ENCODE peak calls at places on chromosomes 4 and X, in eight cellular contexts. One of them, this sample, is unnamed.

GRCh38 chrX:146041741-146042140 is 224.1 kb downstream of the SLITRK2 start:
- DNase-seq in sigmoid colon: no peak
- DNase-seq in foreskin fibroblast: no peak
- DNase-seq in tibial artery: no peak
- DNase-seq in uterus: no peak
- DNase-seq in spleen: no peak
- DNase-seq in HCT116: no peak
- DNase-seq in AG10803: no peak
- DNase-seq in this sample: no peak

GRCh38 chrX:68942141-68942540 is 113.3 kb downstream of the EFNB1 start:
- DNase-seq in sigmoid colon: peak; percentile 50
- DNase-seq in spleen: peak; percentile 36
- DNase-seq in HCT116: no peak
- DNase-seq in AG10803: no peak
- DNase-seq in uterus: no peak
- DNase-seq in foreskin fibroblast: no peak
- DNase-seq in tibial artery: no peak
- DNase-seq in this sample: no peak

GRCh38 chrX:38891641-38892413 is 90.6 kb downstream of the MID1IP1 start:
- DNase-seq in tibial artery: no peak
- DNase-seq in HCT116: no peak
- DNase-seq in sigmoid colon: no peak
- DNase-seq in AG10803: peak; percentile 15
- DNase-seq in foreskin fibroblast: peak; percentile 65
- DNase-seq in uterus: no peak
- DNase-seq in spleen: no peak
- DNase-seq in this sample: peak; percentile 11

GRCh38 chr4:115944146-115944905 is 830.9 kb upstream of the NDST4 start:
- DNase-seq in HCT116: no peak
- DNase-seq in AG10803: no peak
- DNase-seq in sigmoid colon: no peak
- DNase-seq in spleen: no peak
- DNase-seq in uterus: no peak
- DNase-seq in foreskin fibroblast: no peak
- DNase-seq in tibial artery: no peak
- DNase-seq in this sample: no peak

GRCh38 chr4:186999676-187000075 is 276.0 kb upstream of the FAT1 start:
- DNase-seq in AG10803: peak; percentile 54
- DNase-seq in spleen: no peak
- DNase-seq in sigmoid colon: no peak
- DNase-seq in tibial artery: no peak
- DNase-seq in foreskin fibroblast: no peak
- DNase-seq in HCT116: no peak
- DNase-seq in uterus: no peak
- DNase-seq in this sample: peak; percentile 25

GRCh38 chrX:123923211-123923610 is 38.3 kb upstream of the STAG2 start:
- DNase-seq in AG10803: no peak
- DNase-seq in uterus: no peak
- DNase-seq in spleen: no peak
- DNase-seq in HCT116: no peak
- DNase-seq in sigmoid colon: no peak
- DNase-seq in foreskin fibroblast: no peak
- DNase-seq in tibial artery: no peak
- DNase-seq in this sample: no peak

GRCh38 chrX:154908821-154909220 is 22.7 kb downstream of the F8A1 start:
- DNase-seq in uterus: no peak
- DNase-seq in tibial artery: no peak
- DNase-seq in foreskin fibroblast: no peak
- DNase-seq in spleen: no peak
- DNase-seq in AG10803: no peak
- DNase-seq in HCT116: no peak
- DNase-seq in sigmoid colon: no peak
- DNase-seq in this sample: no peak

GRCh38 chrX:154019633-154020499 is at the start of gene IRAK1:
- DNase-seq in spleen: peak; percentile 92
- DNase-seq in HCT116: no peak
- DNase-seq in sigmoid colon: no peak
- DNase-seq in tibial artery: peak; percentile 48
- DNase-seq in AG10803: peak; percentile 51
- DNase-seq in foreskin fibroblast: peak; percentile 66
- DNase-seq in uterus: no peak
- DNase-seq in this sample: peak; percentile 60

GRCh38 chr4:24573582-24573981 is 10.8 kb downstream of the DHX15 start:
- DNase-seq in tibial artery: no peak
- DNase-seq in foreskin fibroblast: no peak
- DNase-seq in HCT116: no peak
- DNase-seq in uterus: no peak
- DNase-seq in spleen: no peak
- DNase-seq in AG10803: no peak
- DNase-seq in sigmoid colon: no peak
- DNase-seq in this sample: no peak

GRCh38 chr4:164748375-164748774 is 5.6 kb upstream of the SMIM31 start:
- DNase-seq in uterus: no peak
- DNase-seq in foreskin fibroblast: peak; percentile 1
- DNase-seq in tibial artery: no peak
- DNase-seq in spleen: no peak
- DNase-seq in sigmoid colon: no peak
- DNase-seq in HCT116: peak; percentile 13
- DNase-seq in AG10803: peak; percentile 19
- DNase-seq in this sample: peak; percentile 49

GRCh38 chrX:118861338-118861737 is 37.7 kb downstream of the ZCCHC12 start:
- DNase-seq in AG10803: no peak
- DNase-seq in spleen: no peak
- DNase-seq in tibial artery: no peak
- DNase-seq in sigmoid colon: no peak
- DNase-seq in HCT116: no peak
- DNase-seq in foreskin fibroblast: no peak
- DNase-seq in uterus: no peak
- DNase-seq in this sample: no peak

GRCh38 chr4:51895816-51896408 is 53.0 kb downstream of the DCUN1D4 start:
- DNase-seq in sigmoid colon: peak; percentile 78
- DNase-seq in uterus: peak; percentile 54
- DNase-seq in foreskin fibroblast: peak; percentile 48
- DNase-seq in tibial artery: peak; percentile 66
- DNase-seq in spleen: no peak
- DNase-seq in HCT116: peak; percentile 45
- DNase-seq in AG10803: peak; percentile 65
- DNase-seq in this sample: peak; percentile 75

GRCh38 chr4:185559913-185560281 is 24.6 kb upstream of the PDLIM3 start:
- DNase-seq in tibial artery: no peak
- DNase-seq in HCT116: no peak
- DNase-seq in foreskin fibroblast: no peak
- DNase-seq in spleen: no peak
- DNase-seq in AG10803: peak; percentile 9
- DNase-seq in sigmoid colon: no peak
- DNase-seq in uterus: peak; percentile 51
- DNase-seq in this sample: peak; percentile 89

GRCh38 chrX:150482537-150483217 is 85.7 kb upstream of the MTM1 start:
- DNase-seq in AG10803: peak; percentile 35
- DNase-seq in spleen: no peak
- DNase-seq in uterus: no peak
- DNase-seq in HCT116: peak; percentile 51
- DNase-seq in tibial artery: no peak
- DNase-seq in foreskin fibroblast: peak; percentile 48
- DNase-seq in sigmoid colon: no peak
- DNase-seq in this sample: peak; percentile 50

GRCh38 chr4:120688791-120689190 is 233.7 kb downstream of the PRDM5 start:
- DNase-seq in sigmoid colon: no peak
- DNase-seq in uterus: no peak
- DNase-seq in tibial artery: no peak
- DNase-seq in spleen: no peak
- DNase-seq in HCT116: no peak
- DNase-seq in AG10803: no peak
- DNase-seq in foreskin fibroblast: no peak
- DNase-seq in this sample: peak; percentile 34

GRCh38 chrX:103066606-103067005 is 2.6 kb upstream of the BEX1 start:
- DNase-seq in HCT116: no peak
- DNase-seq in spleen: no peak
- DNase-seq in AG10803: peak; percentile 4
- DNase-seq in sigmoid colon: no peak
- DNase-seq in uterus: no peak
- DNase-seq in tibial artery: no peak
- DNase-seq in foreskin fibroblast: peak; percentile 16
- DNase-seq in this sample: peak; percentile 42

GRCh38 chrX:41010188-41010846 is 74.9 kb upstream of the USP9X start:
- DNase-seq in tibial artery: peak; percentile 79
- DNase-seq in AG10803: peak; percentile 87
- DNase-seq in uterus: peak; percentile 82
- DNase-seq in spleen: peak; percentile 85
- DNase-seq in sigmoid colon: peak; percentile 89
- DNase-seq in HCT116: no peak
- DNase-seq in foreskin fibroblast: peak; percentile 77
- DNase-seq in this sample: peak; percentile 98

GRCh38 chr4:82989567-82990429 is 20.8 kb downstream of the LIN54 start:
- DNase-seq in sigmoid colon: no peak
- DNase-seq in spleen: no peak
- DNase-seq in HCT116: no peak
- DNase-seq in foreskin fibroblast: no peak
- DNase-seq in tibial artery: no peak
- DNase-seq in AG10803: peak; percentile 11
- DNase-seq in uterus: no peak
- DNase-seq in this sample: no peak

GRCh38 chrX:147877726-147878125 is 34.0 kb upstream of the FMR1 start:
- DNase-seq in uterus: no peak
- DNase-seq in AG10803: no peak
- DNase-seq in HCT116: no peak
- DNase-seq in spleen: no peak
- DNase-seq in sigmoid colon: no peak
- DNase-seq in foreskin fibroblast: no peak
- DNase-seq in tibial artery: no peak
- DNase-seq in this sample: no peak

GRCh38 chr4:31662951-31663350 is 942.8 kb downstream of the PCDH7 start:
- DNase-seq in foreskin fibroblast: no peak
- DNase-seq in AG10803: no peak
- DNase-seq in HCT116: no peak
- DNase-seq in uterus: no peak
- DNase-seq in tibial artery: no peak
- DNase-seq in spleen: no peak
- DNase-seq in sigmoid colon: no peak
- DNase-seq in this sample: no peak

DNA sequence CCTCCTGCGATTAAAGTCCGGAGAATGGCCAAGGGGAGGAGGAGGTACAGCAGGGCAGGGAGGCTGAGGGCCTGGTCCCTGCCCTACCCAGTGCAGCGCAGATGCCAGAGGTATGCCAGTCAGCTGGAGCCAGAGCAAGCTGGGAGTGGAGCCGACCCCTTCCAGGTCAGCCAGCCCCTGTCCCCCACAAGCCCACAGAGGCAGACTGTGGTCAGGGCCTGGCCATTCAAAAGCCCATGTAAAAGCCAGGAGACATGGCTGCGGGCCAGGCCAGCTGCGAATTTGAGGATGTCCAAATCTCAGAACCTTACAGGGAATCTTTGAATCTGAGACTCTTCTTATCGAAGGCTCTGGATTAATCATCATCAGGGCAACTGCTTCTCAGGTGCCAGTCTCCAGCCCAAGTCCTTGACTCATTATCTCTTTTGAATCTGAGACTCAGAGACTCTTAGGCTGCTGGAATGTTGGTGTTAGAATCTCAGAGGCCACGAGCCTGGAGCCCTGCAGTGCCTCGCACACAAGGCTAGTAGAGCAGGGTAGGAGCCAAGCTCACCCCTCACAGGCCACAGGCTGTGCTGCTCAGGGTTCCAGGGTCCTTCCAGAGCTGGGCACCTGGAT is 572 bp downstream of the IQSEC2 start:
- DNase-seq in sigmoid colon: peak; percentile 89
- DNase-seq in uterus: peak; percentile 76
- DNase-seq in tibial artery: peak; percentile 41
- DNase-seq in spleen: no peak
- DNase-seq in HCT116: no peak
- DNase-seq in AG10803: peak; percentile 39
- DNase-seq in foreskin fibroblast: no peak
- DNase-seq in this sample: peak; percentile 28
- H3K4me3 ChIP-seq in sigmoid colon: peak overlapping the region; percentile 18
- H3K4me3 ChIP-seq in uterus: peak overlapping the region; percentile 37
- H3K4me3 ChIP-seq in tibial artery: peak overlapping the region; percentile 57
- H3K4me3 ChIP-seq in spleen: peak overlapping the region; percentile 37
- H3K4me3 ChIP-seq in HCT116: peak overlapping the region; percentile 52
- H3K4me3 ChIP-seq in AG10803: peak overlapping the region; percentile 62
- H3K4me3 ChIP-seq in foreskin fibroblast: peak overlapping the region; percentile 52
- H3K4me3 ChIP-seq in this sample: peak overlapping the region; percentile 43

GRCh38 chr4:141158219-141158618 is 24.9 kb upstream of the RNF150 start:
- DNase-seq in uterus: no peak
- DNase-seq in tibial artery: no peak
- DNase-seq in foreskin fibroblast: peak; percentile 14
- DNase-seq in AG10803: peak; percentile 56
- DNase-seq in HCT116: peak; percentile 33
- DNase-seq in sigmoid colon: no peak
- DNase-seq in spleen: no peak
- DNase-seq in this sample: peak; percentile 66
- TF ChIP-seq CTCF in uterus: peak; percentile 51
- TF ChIP-seq CTCF in tibial artery: peak; percentile 49
- TF ChIP-seq CTCF in foreskin fibroblast: peak; percentile 24
- TF ChIP-seq CTCF in AG10803: peak; percentile 60
- TF ChIP-seq CTCF in HCT116: peak; percentile 43
- TF ChIP-seq CTCF in sigmoid colon: peak; percentile 5
- TF ChIP-seq CTCF in spleen: peak; percentile 23
- TF ChIP-seq CTCF in this sample: peak; percentile 41

DNA sequence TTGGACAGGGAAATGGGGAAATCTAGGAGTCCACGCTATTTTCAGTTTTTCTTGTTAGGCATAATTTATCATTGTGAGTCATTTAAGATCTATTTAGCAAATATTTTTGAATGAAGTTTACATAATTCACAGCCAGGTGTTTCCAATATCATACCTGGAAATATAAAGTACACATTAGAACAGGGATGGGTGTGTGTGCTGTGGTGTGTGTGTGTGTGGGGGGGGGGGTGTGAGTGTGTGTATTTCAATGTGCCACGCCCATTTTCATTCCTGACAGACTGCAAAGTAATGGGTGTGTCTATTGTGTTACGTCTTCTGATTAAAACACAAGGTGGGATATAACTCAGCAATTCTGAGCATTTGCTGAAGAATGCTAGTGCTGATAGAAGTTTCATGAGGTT is 33.2 kb downstream of the ARHGAP10 start:
- DNase-seq in foreskin fibroblast: no peak
- DNase-seq in spleen: no peak
- DNase-seq in tibial artery: no peak
- DNase-seq in AG10803: no peak
- DNase-seq in sigmoid colon: no peak
- DNase-seq in HCT116: no peak
- DNase-seq in uterus: no peak
- DNase-seq in this sample: no peak
- H3K4me3 ChIP-seq in foreskin fibroblast: no peak overlapping the region
- H3K4me3 ChIP-seq in spleen: no peak overlapping the region
- H3K4me3 ChIP-seq in tibial artery: no peak overlapping the region
- H3K4me3 ChIP-seq in AG10803: no peak overlapping the region
- H3K4me3 ChIP-seq in sigmoid colon: no peak overlapping the region
- H3K4me3 ChIP-seq in HCT116: no peak overlapping the region
- H3K4me3 ChIP-seq in uterus: no peak overlapping the region
- H3K4me3 ChIP-seq in this sample: no peak overlapping the region

DNA sequence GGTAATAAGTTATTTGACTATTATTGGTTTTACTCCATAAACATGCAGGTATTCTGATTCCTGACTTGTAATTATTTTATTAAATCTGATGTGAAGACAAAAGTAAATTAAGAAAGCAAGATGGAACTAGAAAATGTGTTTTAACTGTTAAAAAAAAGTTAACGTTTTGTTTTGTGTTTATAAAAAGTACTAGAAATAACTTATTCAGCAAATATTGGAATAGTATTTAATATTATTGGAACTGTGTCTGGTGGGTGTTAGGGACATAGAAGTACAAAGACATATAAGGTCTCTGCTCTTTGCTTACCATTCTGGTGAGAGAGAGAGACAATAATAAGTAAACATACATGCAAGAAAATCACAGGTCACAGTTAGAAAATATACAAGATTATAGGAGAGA is 15.7 kb downstream of the TIFA start:
- DNase-seq in tibial artery: no peak
- DNase-seq in uterus: no peak
- DNase-seq in foreskin fibroblast: no peak
- DNase-seq in spleen: no peak
- DNase-seq in AG10803: no peak
- DNase-seq in sigmoid colon: no peak
- DNase-seq in HCT116: no peak
- DNase-seq in this sample: no peak
- TF ChIP-seq CTCF in tibial artery: no peak
- TF ChIP-seq CTCF in uterus: no peak
- TF ChIP-seq CTCF in foreskin fibroblast: no peak
- TF ChIP-seq CTCF in spleen: no peak
- TF ChIP-seq CTCF in AG10803: no peak
- TF ChIP-seq CTCF in sigmoid colon: no peak
- TF ChIP-seq CTCF in HCT116: no peak
- TF ChIP-seq CTCF in this sample: no peak

This sample was measured in fibroblast of pulmonary artery.